ENCODE peak calls at places on chromosomes 12 and 14, in eight cellular contexts. One of them, this sample, is unnamed.

GRCh38 chr12:13666806-13667205 is 314.6 kb downstream of the GRIN2B start:
- DNase-seq in T-cell: no peak
- DNase-seq in NCI-H1417: no peak
- DNase-seq in EL: no peak
- DNase-seq in NCI-H1092: no peak
- DNase-seq in GM20000: no peak
- DNase-seq in LoVo: no peak
- DNase-seq in coronary artery: no peak
- DNase-seq in this sample: no peak

GRCh38 chr14:89849931-89850330 is 104.6 kb downstream of the EFCAB11 start:
- DNase-seq in NCI-H1417: no peak
- DNase-seq in EL: peak; percentile 75
- DNase-seq in GM20000: no peak
- DNase-seq in coronary artery: no peak
- DNase-seq in T-cell: no peak
- DNase-seq in LoVo: no peak
- DNase-seq in NCI-H1092: no peak
- DNase-seq in this sample: no peak

GRCh38 chr12:32290411-32290810 is 108.9 kb upstream of the FGD4 start:
- DNase-seq in LoVo: peak; percentile 48
- DNase-seq in NCI-H1417: no peak
- DNase-seq in GM20000: no peak
- DNase-seq in NCI-H1092: no peak
- DNase-seq in coronary artery: no peak
- DNase-seq in EL: peak; percentile 12
- DNase-seq in T-cell: no peak
- DNase-seq in this sample: no peak

GRCh38 chr14:75880512-75880911 is 101.3 kb downstream of the TGFB3 start:
- DNase-seq in NCI-H1092: no peak
- DNase-seq in T-cell: no peak
- DNase-seq in LoVo: no peak
- DNase-seq in NCI-H1417: no peak
- DNase-seq in GM20000: no peak
- DNase-seq in coronary artery: no peak
- DNase-seq in EL: no peak
- DNase-seq in this sample: no peak

GRCh38 chr12:104133861-104134260 is 4.1 kb downstream of the NFYB start:
- DNase-seq in NCI-H1092: no peak
- DNase-seq in GM20000: no peak
- DNase-seq in NCI-H1417: no peak
- DNase-seq in EL: peak; percentile 64
- DNase-seq in T-cell: no peak
- DNase-seq in coronary artery: no peak
- DNase-seq in LoVo: no peak
- DNase-seq in this sample: no peak

GRCh38 chr12:45605624-45606023 is 123.9 kb upstream of the ARID2 start:
- DNase-seq in LoVo: no peak
- DNase-seq in GM20000: no peak
- DNase-seq in T-cell: no peak
- DNase-seq in coronary artery: no peak
- DNase-seq in EL: no peak
- DNase-seq in NCI-H1417: no peak
- DNase-seq in NCI-H1092: no peak
- DNase-seq in this sample: no peak

GRCh38 chr14:54186821-54187365 is 209.9 kb upstream of the CDKN3 start:
- DNase-seq in GM20000: no peak
- DNase-seq in LoVo: no peak
- DNase-seq in coronary artery: no peak
- DNase-seq in NCI-H1417: peak; percentile 24
- DNase-seq in NCI-H1092: no peak
- DNase-seq in T-cell: no peak
- DNase-seq in EL: no peak
- DNase-seq in this sample: no peak

GRCh38 chr12:42859612-42860011 is 270.1 kb upstream of the PRICKLE1 start:
- DNase-seq in EL: no peak
- DNase-seq in NCI-H1417: no peak
- DNase-seq in LoVo: no peak
- DNase-seq in GM20000: no peak
- DNase-seq in coronary artery: no peak
- DNase-seq in NCI-H1092: no peak
- DNase-seq in T-cell: no peak
- DNase-seq in this sample: no peak

GRCh38 chr12:4118017-4118510 is 155.5 kb upstream of the CCND2 start:
- DNase-seq in LoVo: no peak
- DNase-seq in EL: peak; percentile 75
- DNase-seq in coronary artery: peak; percentile 63
- DNase-seq in NCI-H1092: no peak
- DNase-seq in NCI-H1417: no peak
- DNase-seq in T-cell: no peak
- DNase-seq in GM20000: peak; percentile 47
- DNase-seq in this sample: no peak

GRCh38 chr12:41596190-41596589 is 408.1 kb downstream of the PDZRN4 start:
- DNase-seq in NCI-H1092: no peak
- DNase-seq in coronary artery: no peak
- DNase-seq in NCI-H1417: no peak
- DNase-seq in GM20000: no peak
- DNase-seq in EL: no peak
- DNase-seq in T-cell: no peak
- DNase-seq in LoVo: no peak
- DNase-seq in this sample: no peak

GRCh38 chr12:12194206-12194605 is 72.6 kb downstream of the LRP6 start:
- DNase-seq in GM20000: no peak
- DNase-seq in coronary artery: no peak
- DNase-seq in LoVo: peak; percentile 80
- DNase-seq in NCI-H1092: no peak
- DNase-seq in NCI-H1417: no peak
- DNase-seq in T-cell: no peak
- DNase-seq in EL: peak; percentile 51
- DNase-seq in this sample: no peak

GRCh38 chr14:79356040-79356439 is 855.3 kb downstream of the DIO2 start:
- DNase-seq in T-cell: no peak
- DNase-seq in coronary artery: no peak
- DNase-seq in NCI-H1092: no peak
- DNase-seq in EL: no peak
- DNase-seq in NCI-H1417: no peak
- DNase-seq in LoVo: no peak
- DNase-seq in GM20000: no peak
- DNase-seq in this sample: no peak

GRCh38 chr12:65965358-65965757 is 141.1 kb downstream of the HMGA2 start:
- DNase-seq in GM20000: no peak
- DNase-seq in EL: peak; percentile 86
- DNase-seq in NCI-H1092: no peak
- DNase-seq in T-cell: no peak
- DNase-seq in NCI-H1417: no peak
- DNase-seq in coronary artery: no peak
- DNase-seq in LoVo: peak; percentile 45
- DNase-seq in this sample: no peak

GRCh38 chr12:94304566-94305061 is 155.1 kb downstream of the CEP83 start:
- DNase-seq in T-cell: no peak
- DNase-seq in LoVo: no peak
- DNase-seq in NCI-H1092: no peak
- DNase-seq in EL: peak; percentile 69
- DNase-seq in NCI-H1417: no peak
- DNase-seq in coronary artery: no peak
- DNase-seq in GM20000: no peak
- DNase-seq in this sample: no peak

GRCh38 chr14:28751467-28752058 is 15.0 kb upstream of the FOXG1 start:
- DNase-seq in T-cell: no peak
- DNase-seq in LoVo: peak; percentile 34
- DNase-seq in GM20000: no peak
- DNase-seq in coronary artery: no peak
- DNase-seq in NCI-H1417: peak; percentile 82
- DNase-seq in NCI-H1092: peak; percentile 85
- DNase-seq in EL: peak; percentile 49
- DNase-seq in this sample: peak; percentile 61

GRCh38 chr14:69226178-69226577 is 33.8 kb upstream of the GALNT16 start:
- DNase-seq in LoVo: no peak
- DNase-seq in coronary artery: no peak
- DNase-seq in NCI-H1417: no peak
- DNase-seq in T-cell: no peak
- DNase-seq in NCI-H1092: no peak
- DNase-seq in EL: no peak
- DNase-seq in GM20000: no peak
- DNase-seq in this sample: no peak

GRCh38 chr12:90085491-90086274 is 377.0 kb upstream of the ATP2B1 start:
- DNase-seq in LoVo: no peak
- DNase-seq in NCI-H1417: no peak
- DNase-seq in GM20000: no peak
- DNase-seq in EL: peak; percentile 15
- DNase-seq in T-cell: no peak
- DNase-seq in NCI-H1092: no peak
- DNase-seq in coronary artery: no peak
- DNase-seq in this sample: no peak

GRCh38 chr12:110992909-110993308 is 72.5 kb upstream of the MYL2 start:
- DNase-seq in LoVo: no peak
- DNase-seq in coronary artery: no peak
- DNase-seq in NCI-H1417: no peak
- DNase-seq in T-cell: no peak
- DNase-seq in GM20000: no peak
- DNase-seq in EL: no peak
- DNase-seq in NCI-H1092: no peak
- DNase-seq in this sample: no peak

GRCh38 chr12:77796775-77797174 is 33.9 kb upstream of the NAV3 start:
- DNase-seq in EL: peak; percentile 18
- DNase-seq in NCI-H1092: no peak
- DNase-seq in T-cell: no peak
- DNase-seq in LoVo: peak; percentile 8
- DNase-seq in coronary artery: no peak
- DNase-seq in NCI-H1417: no peak
- DNase-seq in GM20000: no peak
- DNase-seq in this sample: no peak

GRCh38 chr12:101857043-101857558 is 20.3 kb upstream of the DRAM1 start:
- DNase-seq in GM20000: no peak
- DNase-seq in EL: peak; percentile 92
- DNase-seq in LoVo: peak; percentile 16
- DNase-seq in coronary artery: no peak
- DNase-seq in NCI-H1417: no peak
- DNase-seq in T-cell: no peak
- DNase-seq in NCI-H1092: no peak
- DNase-seq in this sample: no peak

GRCh38 chr14:49959822-49960408 is 67.0 kb downstream of the ARF6 start:
- DNase-seq in EL: no peak
- DNase-seq in NCI-H1092: peak; percentile 69
- DNase-seq in GM20000: peak; percentile 35
- DNase-seq in T-cell: peak; percentile 19
- DNase-seq in coronary artery: no peak
- DNase-seq in NCI-H1417: peak; percentile 91
- DNase-seq in LoVo: no peak
- DNase-seq in this sample: peak; percentile 88

GRCh38 chr14:67942311-67942710 is 122.7 kb downstream of the RAD51B start:
- DNase-seq in EL: no peak
- DNase-seq in NCI-H1417: no peak
- DNase-seq in LoVo: no peak
- DNase-seq in GM20000: no peak
- DNase-seq in T-cell: no peak
- DNase-seq in NCI-H1092: no peak
- DNase-seq in coronary artery: no peak
- DNase-seq in this sample: no peak

GRCh38 chr12:70180140-70180539 is 63.1 kb upstream of the CNOT2 start:
- DNase-seq in NCI-H1417: no peak
- DNase-seq in EL: no peak
- DNase-seq in GM20000: no peak
- DNase-seq in NCI-H1092: no peak
- DNase-seq in coronary artery: no peak
- DNase-seq in LoVo: no peak
- DNase-seq in T-cell: no peak
- DNase-seq in this sample: no peak

GRCh38 chr12:51788876-51789275 is 59.6 kb downstream of the FIGNL2 start:
- DNase-seq in coronary artery: no peak
- DNase-seq in LoVo: no peak
- DNase-seq in GM20000: no peak
- DNase-seq in T-cell: no peak
- DNase-seq in NCI-H1092: no peak
- DNase-seq in EL: peak; percentile 92
- DNase-seq in NCI-H1417: no peak
- DNase-seq in this sample: no peak

GRCh38 chr12:10554228-10554970 is 48.7 kb downstream of the EIF2S3B start:
- DNase-seq in coronary artery: no peak
- DNase-seq in NCI-H1092: no peak
- DNase-seq in NCI-H1417: no peak
- DNase-seq in GM20000: no peak
- DNase-seq in EL: no peak
- DNase-seq in T-cell: peak; percentile 26
- DNase-seq in LoVo: no peak
- DNase-seq in this sample: no peak

GRCh38 chr12:132593938-132594358 is 16.4 kb downstream of the LRCOL1 start:
- DNase-seq in LoVo: peak; percentile 79
- DNase-seq in NCI-H1092: peak; percentile 97
- DNase-seq in coronary artery: no peak
- DNase-seq in EL: peak; percentile 93
- DNase-seq in T-cell: no peak
- DNase-seq in GM20000: peak; percentile 79
- DNase-seq in NCI-H1417: peak; percentile 96
- DNase-seq in this sample: no peak

GRCh38 chr14:24734917-24735500 is 101.0 kb upstream of the GZMB start:
- DNase-seq in T-cell: no peak
- DNase-seq in coronary artery: no peak
- DNase-seq in NCI-H1092: peak; percentile 77
- DNase-seq in NCI-H1417: peak; percentile 82
- DNase-seq in EL: peak; percentile 68
- DNase-seq in GM20000: peak; percentile 32
- DNase-seq in LoVo: peak; percentile 64
- DNase-seq in this sample: peak; percentile 87

GRCh38 chr12:120761581-120761980 is 36.0 kb downstream of the ACADS start:
- DNase-seq in coronary artery: no peak
- DNase-seq in LoVo: no peak
- DNase-seq in EL: no peak
- DNase-seq in T-cell: no peak
- DNase-seq in GM20000: no peak
- DNase-seq in NCI-H1417: no peak
- DNase-seq in NCI-H1092: no peak
- DNase-seq in this sample: no peak

GRCh38 chr14:58599145-58599544 is 38.6 kb upstream of the DACT1 start:
- DNase-seq in T-cell: no peak
- DNase-seq in NCI-H1092: no peak
- DNase-seq in LoVo: no peak
- DNase-seq in coronary artery: no peak
- DNase-seq in NCI-H1417: no peak
- DNase-seq in EL: no peak
- DNase-seq in GM20000: no peak
- DNase-seq in this sample: no peak

GRCh38 chr12:104498211-104498801 is 41.6 kb downstream of the CHST11 start:
- DNase-seq in GM20000: no peak
- DNase-seq in EL: peak; percentile 44
- DNase-seq in NCI-H1417: no peak
- DNase-seq in coronary artery: no peak
- DNase-seq in LoVo: peak; percentile 6
- DNase-seq in NCI-H1092: no peak
- DNase-seq in T-cell: peak; percentile 28
- DNase-seq in this sample: no peak

GRCh38 chr14:24147761-24148428 is 597 bp downstream of the RNF31 start:
- DNase-seq in NCI-H1092: no peak
- DNase-seq in T-cell: no peak
- DNase-seq in GM20000: no peak
- DNase-seq in LoVo: no peak
- DNase-seq in NCI-H1417: no peak
- DNase-seq in coronary artery: no peak
- DNase-seq in EL: no peak
- DNase-seq in this sample: no peak

GRCh38 chr12:57637364-57637763 is 4.4 kb upstream of the B4GALNT1 start:
- DNase-seq in NCI-H1092: no peak
- DNase-seq in NCI-H1417: no peak
- DNase-seq in LoVo: no peak
- DNase-seq in GM20000: no peak
- DNase-seq in T-cell: no peak
- DNase-seq in coronary artery: peak; percentile 2
- DNase-seq in EL: no peak
- DNase-seq in this sample: no peak

GRCh38 chr14:60266021-60266937 is 17.3 kb downstream of the PPM1A start:
- DNase-seq in coronary artery: no peak
- DNase-seq in LoVo: no peak
- DNase-seq in NCI-H1417: no peak
- DNase-seq in EL: peak; percentile 37
- DNase-seq in NCI-H1092: no peak
- DNase-seq in T-cell: peak; percentile 12
- DNase-seq in GM20000: no peak
- DNase-seq in this sample: peak; percentile 32

GRCh38 chr14:60349663-60350365 is 100.8 kb downstream of the PPM1A start:
- DNase-seq in NCI-H1092: peak; percentile 51
- DNase-seq in LoVo: peak; percentile 53
- DNase-seq in coronary artery: no peak
- DNase-seq in T-cell: no peak
- DNase-seq in EL: peak; percentile 41
- DNase-seq in GM20000: peak; percentile 57
- DNase-seq in NCI-H1417: peak; percentile 31
- DNase-seq in this sample: peak; percentile 76